ENCODE peak calls at places on chromosomes 11 and 22, in five cellular contexts. T, C, P, L and S are unnamed samples.

GRCh38 chr11:105862736-105863367 is 159.2 kb downstream of the MSANTD4 start:
- DNase-seq in T (peak; percentile 63), C (no peak), P (no peak), L (no peak), S (no peak)

GRCh38 chr11:35276396-35276795 is 137.4 kb downstream of the CD44 start:
- DNase-seq in T (no peak), C (no peak), P (peak; percentile 46), L (no peak), S (no peak)

GRCh38 chr11:64681171-64681570 is 41.8 kb downstream of the NRXN2 start:
- DNase-seq in T (no peak), C (no peak), P (no peak), L (no peak), S (no peak)

GRCh38 chr22:23688571-23688970 is 2.2 kb upstream of the RGL4 start:
- DNase-seq in T (no peak), C (no peak), P (no peak), L (no peak), S (no peak)

GRCh38 chr11:47924184-47924671 is 56.1 kb upstream of the PTPRJ start:
- DNase-seq in T (no peak), C (no peak), P (peak; percentile 55), L (no peak), S (no peak)

GRCh38 chr22:45888221-45889092 is 88.5 kb downstream of the WNT7B start:
- DNase-seq in T (no peak), C (no peak), P (no peak), L (no peak), S (no peak)

GRCh38 chr22:19357270-19358105 is 66.0 kb upstream of the CLTCL1 start:
- DNase-seq in T (no peak), C (no peak), P (no peak), L (no peak), S (no peak)

GRCh38 chr11:126462422-126462821 is 106.9 kb downstream of the ST3GAL4 start:
- DNase-seq in T (no peak), C (no peak), P (no peak), L (no peak), S (no peak)